ENCODE peak calls at places on chromosome X, in five cellular contexts. C is tibial artery; E is colonic mucosa; K is effector memory CD4-positive, alpha-beta T cell; R is A549. H is an unnamed sample.
A peak's percentile ranks its signal among the peaks of the same experiment; 100 is the strongest.

GRCh38 chrX:155215443-155216178 is 649 bp upstream of the VBP1 start:
- DNase-seq in C (no peak), E (no peak), K (no peak), R (no peak), H (no peak)

GRCh38 chrX:12237131-12237530 is 98.9 kb downstream of the FRMPD4 start:
- DNase-seq in C (no peak), E (no peak), K (no peak), R (no peak), H (no peak)

GRCh38 chrX:68261060-68261672 is 172.1 kb downstream of the OPHN1 start:
- DNase-seq in C (peak; percentile 21), E (no peak), K (no peak), R (no peak), H (no peak)

GRCh38 chrX:37818031-37818430 is 29.3 kb downstream of the DYNLT3 start:
- DNase-seq in C (no peak), E (peak; percentile 36), K (no peak), R (no peak), H (no peak)

GRCh38 chrX:9604908-9605306 is 140.0 kb downstream of the TBL1X start:
- DNase-seq in C (no peak), E (no peak), K (no peak), R (no peak), H (no peak)

GRCh38 chrX:30893206-30893605 is 4.2 kb upstream of the TAB3 start:
- DNase-seq in C (no peak), E (no peak), K (no peak), R (no peak), H (no peak)

GRCh38 chrX:39377171-39377570 is 575.9 kb downstream of the MID1IP1 start:
- DNase-seq in C (no peak), E (no peak), K (no peak), R (no peak), H (no peak)

GRCh38 chrX:6363193-6363592 is 134.5 kb upstream of the NLGN4X start:
- DNase-seq in C (no peak), E (no peak), K (no peak), R (no peak), H (no peak)

GRCh38 chrX:6226053-6226645 is 2.5 kb downstream of the NLGN4X start:
- DNase-seq in C (no peak), E (no peak), K (no peak), R (no peak), H (no peak)

GRCh38 chrX:115565888-115566287 is 4.9 kb downstream of the PLS3 start:
- DNase-seq in C (no peak), E (no peak), K (no peak), R (no peak), H (no peak)

GRCh38 chrX:136086521-136086920 is 60.8 kb upstream of the FHL1 start:
- DNase-seq in C (no peak), E (no peak), K (no peak), R (no peak), H (no peak)

GRCh38 chrX:45198706-45199105 is 2.0 kb downstream of the DIPK2B start:
- DNase-seq in C (no peak), E (no peak), K (no peak), R (no peak), H (no peak)

GRCh38 chrX:151977923-151978322 is 3.4 kb upstream of the GABRE start:
- DNase-seq in C (no peak), E (no peak), K (no peak), R (no peak), H (no peak)

GRCh38 chrX:69109706-69110635 is 55.3 kb downstream of the PJA1 start:
- DNase-seq in C (no peak), E (no peak), K (no peak), R (peak; percentile 71), H (no peak)

GRCh38 chrX:131831185-131831520 is 191.9 kb upstream of the STK26 start:
- DNase-seq in C (no peak), E (no peak), K (no peak), R (no peak), H (no peak)

GRCh38 chrX:131826572-131826971 is 196.5 kb upstream of the STK26 start:
- DNase-seq in C (no peak), E (no peak), K (no peak), R (no peak), H (no peak)

GRCh38 chrX:131830400-131831184 is 192.5 kb upstream of the STK26 start:
- DNase-seq in C (peak; percentile 46), E (peak; percentile 83), K (peak; percentile 43), R (no peak), H (peak; percentile 76)

GRCh38 chrX:131828482-131828881 is 194.6 kb upstream of the STK26 start:
- DNase-seq in C (no peak), E (no peak), K (no peak), R (no peak), H (no peak)

GRCh38 chrX:131827935-131828334 is 195.2 kb upstream of the STK26 start:
- DNase-seq in C (no peak), E (no peak), K (no peak), R (no peak), H (peak; percentile 58)
- H3K4me3 ChIP-seq in C (no peak overlapping the region), E (no peak overlapping the region), K (no peak overlapping the region), R (no peak overlapping the region), H (no peak overlapping the region)

DNA sequence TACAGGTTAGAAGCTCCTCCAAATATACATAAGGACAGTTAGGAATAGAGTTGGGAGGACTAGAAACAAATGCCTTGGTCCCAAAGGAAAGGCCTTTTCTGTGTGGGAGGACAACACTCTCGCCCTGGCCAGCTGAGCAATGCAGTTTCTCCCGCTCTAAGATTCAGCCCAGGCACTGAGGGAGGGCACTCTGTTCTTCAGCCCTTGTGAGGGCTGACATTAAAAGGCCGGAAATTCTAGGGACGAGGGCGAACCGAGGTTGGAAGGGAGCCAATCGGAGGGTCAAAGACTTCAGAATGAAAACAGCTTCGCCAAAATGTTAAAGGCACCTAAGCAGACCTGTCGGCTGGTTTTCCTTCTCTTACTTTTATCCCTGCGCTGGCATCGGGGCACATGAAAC is 2.9 kb upstream of the PTCHD1 start:
- DNase-seq in C (no peak), E (no peak), K (no peak), R (no peak), H (no peak)
- H3K4me3 ChIP-seq in C (peak overlapping the region; percentile 67), E (no peak overlapping the region), K (no peak overlapping the region), R (no peak overlapping the region), H (no peak overlapping the region)

GRCh38 chrX:2710496-2710895 is 19.4 kb downstream of the CD99 start:
- DNase-seq in C (no peak), E (no peak), K (no peak), R (peak; percentile 37), H (peak; percentile 16)
- H3K4me3 ChIP-seq in C (no peak overlapping the region), E (no peak overlapping the region), K (peak overlapping the region; percentile 33), R (peak overlapping the region; percentile 29), H (no peak overlapping the region)

DNA sequence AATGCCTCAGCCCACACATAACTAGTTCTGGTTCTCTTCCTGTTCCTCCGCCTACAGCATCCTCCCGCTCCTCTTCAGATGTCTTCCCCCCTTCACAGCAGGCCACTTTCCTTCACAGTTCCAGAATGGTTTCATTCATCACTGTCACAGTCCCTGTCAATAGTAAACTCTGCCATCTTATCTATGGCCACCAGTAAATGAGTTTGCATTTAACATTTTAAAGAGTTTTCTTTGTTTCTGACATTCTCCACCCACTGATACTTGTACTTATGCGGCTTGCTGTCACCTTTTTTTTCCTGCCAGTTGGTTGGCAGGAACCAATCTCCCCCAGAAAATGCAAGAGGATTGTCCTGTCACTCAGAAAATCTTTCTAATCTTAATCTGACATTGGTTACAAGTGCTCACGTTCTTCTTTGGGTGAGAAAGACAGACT is 114.1 kb downstream of the GLUD2 start:
- DNase-seq in C (no peak), E (no peak), K (no peak), R (no peak), H (no peak)
- H3K4me3 ChIP-seq in C (no peak overlapping the region), E (no peak overlapping the region), K (no peak overlapping the region), R (no peak overlapping the region), H (no peak overlapping the region)

GRCh38 chrX:22343192-22343591 is 70.5 kb downstream of the CBLL2 start:
- DNase-seq in C (no peak), E (no peak), K (no peak), R (no peak), H (no peak)
- H3K4me3 ChIP-seq in C (no peak overlapping the region), E (no peak overlapping the region), K (no peak overlapping the region), R (no peak overlapping the region), H (no peak overlapping the region)